ENCODE peak calls at places on chromosomes 3 and 15, in eight cellular contexts. P is fibroblast of lung, I is thoracic aorta, R is RWPE2, W is endodermal cell, Z is lower lobe of right lung, Y is OCI-LY7, D is IMR-90. T is an unnamed sample. For H3K9me3, the result is how much of the 10 kb centered on the place peaks cover.

GRCh38 chr15:44910981-44911625 is 45.4 kb upstream of the TERB2 start:
- DNase-seq in P (no peak), Z (no peak), R (no peak), I (no peak), W (no peak), Y (no peak), D (no peak), T (no peak)

GRCh38 chr3:56815571-56815970 is 13.8 kb upstream of the ARHGEF3 start:
- DNase-seq in R (no peak), I (no peak), P (no peak), Y (no peak), Z (no peak), D (no peak), W (no peak), T (no peak)

GRCh38 chr15:93089855-93090305 is 869 bp upstream of the RGMA start:
- DNase-seq in D (no peak), I (no peak), Y (no peak), Z (no peak), R (no peak), W (peak), P (no peak), T (peak)

GRCh38 chr3:126434264-126434590 is 39.5 kb downstream of the CFAP100 start:
- DNase-seq in Z (no peak), I (no peak), W (peak), P (no peak), R (no peak), Y (no peak), D (no peak), T (no peak)

GRCh38 chr3:99532246-99532645 is 106.1 kb upstream of the COL8A1 start:
- DNase-seq in P (peak), W (peak), I (no peak), Z (no peak), D (peak), R (no peak), Y (peak), T (no peak)

GRCh38 chr3:30017882-30018281 is 588.5 kb upstream of the TGFBR2 start:
- DNase-seq in D (no peak), I (no peak), P (no peak), Z (no peak), W (peak), R (no peak), Y (no peak), T (no peak)

GRCh38 chr3:187996609-187997008 is 157.3 kb upstream of the LPP start:
- DNase-seq in Y (no peak), R (no peak), Z (no peak), I (no peak), D (no peak), W (no peak), P (no peak), T (no peak)

GRCh38 chr3:31176045-31176444 is 281.6 kb upstream of the GADL1 start:
- DNase-seq in R (no peak), W (no peak), D (no peak), I (no peak), Z (no peak), P (no peak), Y (no peak), T (no peak)

GRCh38 chr3:21105784-21106183 is 645.2 kb downstream of the ZNF385D start:
- DNase-seq in Y (no peak), Z (no peak), P (no peak), W (no peak), I (no peak), R (no peak), D (no peak), T (no peak)

GRCh38 chr3:18623220-18623619 is 198.1 kb upstream of the SATB1 start:
- DNase-seq in D (no peak), Z (no peak), R (no peak), I (no peak), W (no peak), P (no peak), Y (no peak), T (no peak)

GRCh38 chr3:160860346-160860745 is 104.3 kb downstream of the PPM1L start:
- DNase-seq in Z (no peak), W (no peak), P (no peak), D (no peak), Y (no peak), R (no peak), I (no peak), T (no peak)

GRCh38 chr3:127749787-127750225 is 72.5 kb downstream of the MGLL start:
- DNase-seq in Z (no peak), D (no peak), P (no peak), R (peak), W (no peak), Y (peak), I (no peak), T (no peak)

GRCh38 chr3:34956511-34956910 is 682.8 kb upstream of the ARPP21 start:
- DNase-seq in Y (no peak), P (no peak), W (no peak), Z (no peak), R (no peak), D (no peak), I (no peak), T (no peak)

GRCh38 chr3:34955684-34956083 is 683.6 kb upstream of the ARPP21 start:
- DNase-seq in P (no peak), D (no peak), I (no peak), Z (no peak), Y (no peak), W (no peak), R (no peak), T (no peak)

DNA sequence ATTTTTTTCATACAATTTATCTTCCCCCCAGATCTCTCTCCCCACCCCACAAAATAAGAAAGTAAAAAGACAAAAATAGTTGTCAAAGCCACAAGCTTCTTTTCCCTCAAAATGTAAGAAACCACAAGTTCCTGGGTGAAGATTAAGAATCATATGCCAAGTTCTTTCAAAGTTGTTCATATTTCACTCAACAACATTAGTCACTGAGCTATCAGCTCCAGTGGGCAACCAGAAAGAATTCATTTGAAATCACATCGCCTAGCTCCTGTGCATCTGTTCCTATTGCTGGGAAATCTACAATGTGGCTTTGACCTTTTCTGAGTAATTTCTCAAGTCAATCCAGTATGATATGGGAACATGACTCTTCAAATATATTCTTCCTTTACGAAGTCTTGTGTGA is 681.6 kb upstream of the ARPP21 start:
- DNase-seq in R (no peak), P (peak), D (no peak), Y (no peak), W (no peak), I (no peak), Z (no peak), T (no peak)
- H3K9me3 ChIP-seq in R (under half), P (under half), D (under half), Y (under half), W (under half), I (under half), Z (under half), T (under half)

DNA sequence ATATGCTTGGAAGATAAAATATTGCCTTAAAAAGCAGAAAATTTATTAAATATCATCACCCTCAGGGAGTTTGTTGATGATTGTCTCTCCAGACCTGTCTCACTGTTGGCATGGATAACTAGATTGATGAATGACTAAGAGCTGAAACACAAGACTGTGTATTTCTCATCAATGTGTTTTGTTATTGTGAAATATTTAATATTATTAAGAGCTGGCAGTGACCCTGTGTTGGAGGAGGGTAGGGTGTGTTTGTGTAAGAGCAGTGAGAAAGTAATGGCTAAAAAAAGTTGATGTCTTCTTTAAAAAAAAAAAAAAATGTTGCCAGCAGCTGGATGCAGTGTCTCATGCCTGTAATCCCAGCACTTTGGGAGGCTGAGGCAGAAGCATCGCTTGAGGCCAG is 82.3 kb downstream of the ITPR1 start:
- DNase-seq in I (no peak), W (no peak), Z (no peak), D (no peak), P (no peak), R (no peak), Y (no peak), T (no peak)
- H3K27ac ChIP-seq in I (no peak), W (no peak), Z (no peak), D (no peak), P (no peak), R (no peak), Y (no peak), T (no peak)

GRCh38 chr15:71811036-71811736 is 832 bp downstream of the NR2E3 start:
- DNase-seq in I (no peak), P (no peak), D (no peak), Z (no peak), R (no peak), W (no peak), Y (no peak), T (no peak)

GRCh38 chr15:71813723-71814470 is 3.5 kb downstream of the NR2E3 start:
- DNase-seq in W (no peak), R (no peak), D (no peak), P (no peak), Y (no peak), Z (no peak), I (no peak), T (no peak)

GRCh38 chr15:71810256-71811035 is at the start of gene NR2E3:
- DNase-seq in P (no peak), I (no peak), Z (no peak), W (peak), R (no peak), D (no peak), Y (no peak), T (no peak)

GRCh38 chr15:71811752-71812735 is 1.7 kb downstream of the NR2E3 start:
- DNase-seq in I (no peak), P (no peak), W (no peak), R (peak), D (no peak), Z (no peak), Y (no peak), T (no peak)

GRCh38 chr15:71812966-71813722 is 2.8 kb downstream of the NR2E3 start:
- DNase-seq in I (no peak), D (no peak), Z (no peak), P (no peak), Y (no peak), R (no peak), W (no peak), T (no peak)
- TF ChIP-seq CTCF in I (no peak), D (no peak), Z (no peak), P (no peak), Y (no peak), R (no peak), W (no peak), T (no peak)

GRCh38 chr15:22232675-22233074 is 152.3 kb downstream of the OR4M2 start:
- DNase-seq in I (no peak), Z (no peak), R (no peak), W (no peak), P (no peak), D (no peak), Y (no peak), T (no peak)
- H3K9me3 ChIP-seq in I (under half), Z (under half), R (under half), W (half or more), P (under half), D (under half), Y (under half), T (under half)

GRCh38 chr15:57692709-57693108 is 13.8 kb upstream of the POLR2M start:
- DNase-seq in I (no peak), D (peak), Z (no peak), R (no peak), W (no peak), P (peak), Y (no peak), T (no peak)

GRCh38 chr15:57694264-57694663 is 12.2 kb upstream of the POLR2M start:
- DNase-seq in W (no peak), Z (no peak), I (no peak), P (no peak), R (no peak), Y (no peak), D (no peak), T (no peak)

GRCh38 chr15:57690341-57690966 is 16.1 kb upstream of the POLR2M start:
- DNase-seq in W (no peak), P (no peak), Y (no peak), Z (no peak), R (no peak), I (no peak), D (no peak), T (no peak)

GRCh38 chr15:57686657-57687056 is 19.9 kb upstream of the POLR2M start:
- DNase-seq in Y (no peak), P (no peak), Z (no peak), I (no peak), D (no peak), R (no peak), W (no peak), T (no peak)

DNA sequence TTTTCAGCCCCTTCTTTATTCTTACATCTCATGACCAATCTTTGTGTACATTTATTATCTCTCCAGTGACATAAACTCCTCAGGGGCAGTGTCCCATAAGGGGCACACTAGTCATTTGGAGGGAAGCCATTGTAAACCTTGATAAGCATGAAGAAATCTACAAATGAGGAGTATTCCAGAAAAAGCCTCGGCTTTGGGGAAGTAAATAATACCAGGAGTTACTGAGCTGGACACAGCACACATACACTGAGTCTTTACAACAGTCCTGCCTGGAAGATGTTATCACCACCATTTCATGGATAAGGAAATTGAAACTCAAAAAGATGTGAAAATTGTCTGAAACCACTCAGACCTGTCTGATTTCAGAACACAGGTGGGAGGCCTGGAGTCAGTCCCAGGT is 15.4 kb upstream of the POLR2M start:
- DNase-seq in Z (no peak), I (no peak), W (no peak), D (no peak), P (no peak), Y (no peak), R (no peak), T (no peak)
- H3K27ac ChIP-seq in Z (no peak), I (peak), W (no peak), D (no peak), P (no peak), Y (no peak), R (no peak), T (no peak)

GRCh38 chr3:133461291-133461690 is 61.4 kb downstream of the BFSP2 start:
- DNase-seq in P (no peak), I (no peak), D (no peak), Y (no peak), R (no peak), W (no peak), Z (no peak), T (no peak)

GRCh38 chr3:133463441-133463860 is 63.6 kb downstream of the BFSP2 start:
- DNase-seq in Y (peak), D (no peak), I (no peak), P (no peak), Z (no peak), W (no peak), R (no peak), T (no peak)

GRCh38 chr3:133466531-133467386 is 66.9 kb downstream of the BFSP2 start:
- DNase-seq in R (no peak), I (no peak), Y (peak), Z (no peak), W (no peak), D (no peak), P (no peak), T (peak)

GRCh38 chr3:133467780-133468179 is 67.9 kb downstream of the BFSP2 start:
- DNase-seq in I (no peak), Y (no peak), R (no peak), Z (no peak), W (no peak), D (no peak), P (no peak), T (no peak)

DNA sequence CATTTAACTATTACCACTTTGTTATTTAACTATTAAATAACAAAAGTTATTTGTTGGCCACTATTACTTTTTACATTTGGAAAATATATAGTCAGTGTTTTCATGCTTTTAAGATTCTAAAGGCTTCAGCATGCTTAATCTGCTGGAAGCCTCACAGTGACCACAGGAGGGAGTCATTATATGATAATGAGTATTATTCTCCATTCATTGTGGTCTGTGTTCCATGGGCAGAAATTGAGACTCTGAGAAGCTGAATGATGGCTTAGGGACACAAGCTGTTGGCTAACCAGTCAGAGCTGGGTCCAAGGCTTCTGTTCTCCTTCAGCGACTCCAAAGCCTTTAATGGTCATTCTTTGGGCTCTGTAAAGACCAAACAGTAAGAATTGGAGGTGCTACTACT is 64.7 kb downstream of the BFSP2 start:
- DNase-seq in D (peak), Y (peak), R (no peak), Z (no peak), I (no peak), P (peak), W (no peak), T (no peak)
- TF ChIP-seq CTCF in D (peak), Y (peak), R (peak), Z (no peak), I (no peak), P (peak), W (peak), T (no peak)

GRCh38 chr3:1365528-1365927 is 272.7 kb downstream of the CNTN6 start:
- DNase-seq in D (no peak), I (no peak), R (no peak), W (no peak), Z (no peak), P (no peak), Y (no peak), T (no peak)
- H3K9me3 ChIP-seq in D (under half), I (under half), R (under half), W (under half), Z (under half), P (under half), Y (under half), T (under half)

GRCh38 chr3:114450008-114450596 is 156.3 kb downstream of the TIGIT start:
- DNase-seq in W (no peak), P (no peak), Z (no peak), D (no peak), R (no peak), Y (peak), I (no peak), T (no peak)
- H3K27ac ChIP-seq in W (no peak), P (no peak), Z (no peak), D (no peak), R (no peak), Y (peak), I (no peak), T (peak)

GRCh38 chr15:100913961-100914360 is 5.2 kb upstream of the LRRK1 start:
- DNase-seq in I (no peak), Z (no peak), Y (no peak), R (no peak), P (no peak), W (peak), D (no peak), T (no peak)

GRCh38 chr15:100918034-100918689 is 995 bp upstream of the LRRK1 start:
- DNase-seq in I (peak), R (peak), D (peak), P (peak), Y (peak), Z (peak), W (peak), T (peak)

GRCh38 chr15:100918690-100919480 is at the start of gene LRRK1:
- DNase-seq in R (peak), Y (peak), W (peak), I (no peak), P (peak), D (peak), Z (peak), T (peak)

GRCh38 chr15:100911086-100911485 is 8.1 kb upstream of the LRRK1 start:
- DNase-seq in Z (no peak), P (no peak), Y (no peak), R (no peak), I (no peak), D (no peak), W (peak), T (no peak)

GRCh38 chr15:100914876-100915275 is 4.3 kb upstream of the LRRK1 start:
- DNase-seq in D (peak), W (peak), I (no peak), R (no peak), Z (no peak), Y (no peak), P (no peak), T (no peak)
- TF ChIP-seq CTCF in D (peak), W (peak), I (no peak), R (no peak), Z (peak), Y (peak), P (peak), T (no peak)

GRCh38 chr15:20646529-20647142 is 105.0 kb upstream of the GOLGA6L6 start:
- DNase-seq in W (no peak), D (no peak), Y (no peak), R (no peak), Z (no peak), I (no peak), P (no peak), T (no peak)
- H3K9me3 ChIP-seq in W (half or more), D (under half), Y (under half), R (under half), Z (under half), I (under half), P (under half), T (under half)

T was measured in psoas muscle.